ENCODE peak calls at places on chromosomes 5 and 9, in four cellular contexts. C is stimulated activated effector memory CD8-positive, alpha-beta T cell treated with anti-CD3 and anti-CD28 coated beads, Interleukin-12 subunit alpha, Interleukin-12 subunit beta, amount 100 ng/mL, for 72 hours; W is ovary; U is stimulated activated CD4-positive, alpha-beta T cell treated with anti-CD3 and anti-CD28 coated beads, Interleukin-12 subunit alpha, Interleukin-12 subunit beta, amount 100 ng/mL, for 4 hours. Y is an unnamed sample.

GRCh38 chr5:159412284-159413046 is 82.2 kb upstream of the IL12B start:
- DNase-seq in C (peak; percentile 30), U (peak; percentile 24), W (no peak), Y (peak; percentile 29)

GRCh38 chr5:3033033-3033755 is 281.7 kb upstream of the IRX2 start:
- DNase-seq in W (no peak), U (no peak), C (no peak), Y (no peak)

GRCh38 chr9:109886050-109886449 is 106.1 kb downstream of the PALM2AKAP2 start:
- DNase-seq in U (no peak), W (no peak), C (no peak), Y (no peak)

GRCh38 chr9:105128908-105129307 is 115.5 kb upstream of the SLC44A1 start:
- DNase-seq in U (no peak), W (no peak), C (no peak), Y (no peak)

GRCh38 chr5:139186752-139187326 is 11.3 kb downstream of the SIL1 start:
- DNase-seq in U (no peak), W (no peak), C (no peak), Y (no peak)

GRCh38 chr9:137366891-137367381 is 56.0 kb downstream of the EXD3 start:
- DNase-seq in C (no peak), W (peak; percentile 6), U (no peak), Y (no peak)

GRCh38 chr9:75892168-75892901 is 1.9 kb downstream of the PCSK5 start:
- DNase-seq in U (peak; percentile 23), C (no peak), W (peak; percentile 67), Y (no peak)

GRCh38 chr5:154653418-154653763 is 101.8 kb upstream of the LARP1 start:
- DNase-seq in U (no peak), W (no peak), C (no peak), Y (no peak)

GRCh38 chr9:79583957-79584654 is 12.3 kb downstream of the TLE4 start:
- DNase-seq in U (no peak), W (no peak), C (no peak), Y (no peak)

GRCh38 chr5:71778678-71779276 is 59.7 kb downstream of the CARTPT start:
- DNase-seq in U (no peak), C (no peak), W (no peak), Y (no peak)

GRCh38 chr5:159034083-159034824 is 65.5 kb downstream of the EBF1 start:
- DNase-seq in W (no peak), U (no peak), C (no peak), Y (no peak)

GRCh38 chr5:61631438-61631941 is 299.4 kb downstream of the ZSWIM6 start:
- DNase-seq in U (no peak), C (no peak), W (peak; percentile 38), Y (no peak)

GRCh38 chr5:93591323-93591945 is 8.4 kb downstream of the NR2F1 start:
- DNase-seq in W (no peak), C (no peak), U (no peak), Y (no peak)